ENCODE peak calls at places on chromosomes 4 and X, in ten cellular contexts. One of them, this sample, is unnamed.

GRCh38 chr4:24604558-24605214 is 20.3 kb upstream of the DHX15 start:
- DNase-seq in tibial artery: no peak
- DNase-seq in activated CD4-positive, alpha-beta T cell treated with anti-CD3 and anti-CD28 coated beads, Interleukin-2, amount 50 U/mL, for 1 hour: no peak
- DNase-seq in mesendoderm: no peak
- DNase-seq in GM13976: no peak
- DNase-seq in astrocyte: no peak
- DNase-seq in foreskin fibroblast: no peak
- DNase-seq in B cell: no peak
- DNase-seq in DMS153: no peak
- DNase-seq in NCI-H446: no peak
- DNase-seq in this sample: no peak

GRCh38 chr4:6644792-6645530 is 4.5 kb downstream of the MRFAP1 start:
- DNase-seq in foreskin fibroblast: no peak
- DNase-seq in astrocyte: no peak
- DNase-seq in DMS153: no peak
- DNase-seq in activated CD4-positive, alpha-beta T cell treated with anti-CD3 and anti-CD28 coated beads, Interleukin-2, amount 50 U/mL, for 1 hour: no peak
- DNase-seq in tibial artery: no peak
- DNase-seq in NCI-H446: no peak
- DNase-seq in mesendoderm: no peak
- DNase-seq in GM13976: no peak
- DNase-seq in B cell: no peak
- DNase-seq in this sample: no peak

GRCh38 chr4:185920171-185920570 is 108.2 kb upstream of the SORBS2 start:
- DNase-seq in tibial artery: no peak
- DNase-seq in mesendoderm: no peak
- DNase-seq in astrocyte: peak
- DNase-seq in foreskin fibroblast: no peak
- DNase-seq in NCI-H446: no peak
- DNase-seq in B cell: no peak
- DNase-seq in DMS153: no peak
- DNase-seq in activated CD4-positive, alpha-beta T cell treated with anti-CD3 and anti-CD28 coated beads, Interleukin-2, amount 50 U/mL, for 1 hour: no peak
- DNase-seq in GM13976: no peak
- DNase-seq in this sample: no peak

GRCh38 chr4:186203391-186203802 is 12.0 kb downstream of the CYP4V2 start:
- DNase-seq in tibial artery: no peak
- DNase-seq in activated CD4-positive, alpha-beta T cell treated with anti-CD3 and anti-CD28 coated beads, Interleukin-2, amount 50 U/mL, for 1 hour: no peak
- DNase-seq in DMS153: peak
- DNase-seq in B cell: no peak
- DNase-seq in foreskin fibroblast: peak
- DNase-seq in mesendoderm: peak
- DNase-seq in astrocyte: no peak
- DNase-seq in NCI-H446: no peak
- DNase-seq in GM13976: no peak
- DNase-seq in this sample: no peak

GRCh38 chrX:30713061-30713525 is 59.9 kb downstream of the GK start:
- DNase-seq in tibial artery: peak
- DNase-seq in DMS153: peak
- DNase-seq in GM13976: peak
- DNase-seq in activated CD4-positive, alpha-beta T cell treated with anti-CD3 and anti-CD28 coated beads, Interleukin-2, amount 50 U/mL, for 1 hour: peak
- DNase-seq in B cell: no peak
- DNase-seq in mesendoderm: peak
- DNase-seq in astrocyte: peak
- DNase-seq in foreskin fibroblast: peak
- DNase-seq in NCI-H446: peak
- DNase-seq in this sample: peak

GRCh38 chr4:1667273-1667672 is 16.8 kb downstream of the FAM53A start:
- DNase-seq in DMS153: no peak
- DNase-seq in mesendoderm: no peak
- DNase-seq in activated CD4-positive, alpha-beta T cell treated with anti-CD3 and anti-CD28 coated beads, Interleukin-2, amount 50 U/mL, for 1 hour: no peak
- DNase-seq in tibial artery: no peak
- DNase-seq in astrocyte: no peak
- DNase-seq in GM13976: no peak
- DNase-seq in foreskin fibroblast: no peak
- DNase-seq in B cell: no peak
- DNase-seq in NCI-H446: no peak
- DNase-seq in this sample: no peak

GRCh38 chr4:156816356-156816755 is 155.2 kb downstream of the PDGFC start:
- DNase-seq in mesendoderm: no peak
- DNase-seq in B cell: no peak
- DNase-seq in astrocyte: no peak
- DNase-seq in tibial artery: no peak
- DNase-seq in foreskin fibroblast: no peak
- DNase-seq in DMS153: no peak
- DNase-seq in NCI-H446: no peak
- DNase-seq in activated CD4-positive, alpha-beta T cell treated with anti-CD3 and anti-CD28 coated beads, Interleukin-2, amount 50 U/mL, for 1 hour: no peak
- DNase-seq in GM13976: no peak
- DNase-seq in this sample: no peak

GRCh38 chrX:63744850-63745249 is 40.2 kb downstream of the ARHGEF9 start:
- DNase-seq in NCI-H446: no peak
- DNase-seq in tibial artery: no peak
- DNase-seq in GM13976: no peak
- DNase-seq in astrocyte: no peak
- DNase-seq in B cell: no peak
- DNase-seq in DMS153: no peak
- DNase-seq in activated CD4-positive, alpha-beta T cell treated with anti-CD3 and anti-CD28 coated beads, Interleukin-2, amount 50 U/mL, for 1 hour: no peak
- DNase-seq in mesendoderm: no peak
- DNase-seq in foreskin fibroblast: no peak
- DNase-seq in this sample: no peak

GRCh38 chr4:102825261-102826071 is 1.9 kb downstream of the UBE2D3 start:
- DNase-seq in DMS153: peak
- DNase-seq in activated CD4-positive, alpha-beta T cell treated with anti-CD3 and anti-CD28 coated beads, Interleukin-2, amount 50 U/mL, for 1 hour: peak
- DNase-seq in GM13976: no peak
- DNase-seq in astrocyte: peak
- DNase-seq in foreskin fibroblast: peak
- DNase-seq in NCI-H446: peak
- DNase-seq in B cell: no peak
- DNase-seq in mesendoderm: peak
- DNase-seq in tibial artery: peak
- DNase-seq in this sample: no peak

GRCh38 chrX:46257451-46257879 is 287.8 kb downstream of the ZNF674 start:
- DNase-seq in foreskin fibroblast: no peak
- DNase-seq in B cell: no peak
- DNase-seq in DMS153: no peak
- DNase-seq in mesendoderm: no peak
- DNase-seq in activated CD4-positive, alpha-beta T cell treated with anti-CD3 and anti-CD28 coated beads, Interleukin-2, amount 50 U/mL, for 1 hour: no peak
- DNase-seq in astrocyte: no peak
- DNase-seq in NCI-H446: no peak
- DNase-seq in GM13976: no peak
- DNase-seq in tibial artery: no peak
- DNase-seq in this sample: no peak

GRCh38 chr4:15506464-15506863 is 36.8 kb downstream of the CC2D2A start:
- DNase-seq in tibial artery: no peak
- DNase-seq in NCI-H446: no peak
- DNase-seq in B cell: no peak
- DNase-seq in mesendoderm: peak
- DNase-seq in foreskin fibroblast: no peak
- DNase-seq in activated CD4-positive, alpha-beta T cell treated with anti-CD3 and anti-CD28 coated beads, Interleukin-2, amount 50 U/mL, for 1 hour: no peak
- DNase-seq in GM13976: no peak
- DNase-seq in astrocyte: peak
- DNase-seq in DMS153: no peak
- DNase-seq in this sample: no peak

GRCh38 chr4:86974481-86975050 is 39.8 kb downstream of the AFF1 start:
- DNase-seq in NCI-H446: no peak
- DNase-seq in B cell: no peak
- DNase-seq in foreskin fibroblast: no peak
- DNase-seq in mesendoderm: no peak
- DNase-seq in tibial artery: no peak
- DNase-seq in astrocyte: no peak
- DNase-seq in GM13976: no peak
- DNase-seq in DMS153: no peak
- DNase-seq in activated CD4-positive, alpha-beta T cell treated with anti-CD3 and anti-CD28 coated beads, Interleukin-2, amount 50 U/mL, for 1 hour: no peak
- DNase-seq in this sample: no peak

GRCh38 chrX:56733459-56734046 is 4.5 kb downstream of the NBDY start:
- DNase-seq in foreskin fibroblast: peak
- DNase-seq in GM13976: peak
- DNase-seq in mesendoderm: peak
- DNase-seq in astrocyte: no peak
- DNase-seq in DMS153: peak
- DNase-seq in activated CD4-positive, alpha-beta T cell treated with anti-CD3 and anti-CD28 coated beads, Interleukin-2, amount 50 U/mL, for 1 hour: peak
- DNase-seq in NCI-H446: peak
- DNase-seq in B cell: peak
- DNase-seq in tibial artery: peak
- DNase-seq in this sample: peak

GRCh38 chrX:65587616-65588526 is 53.3 kb upstream of the LAS1L start:
- DNase-seq in DMS153: peak
- DNase-seq in NCI-H446: peak
- DNase-seq in activated CD4-positive, alpha-beta T cell treated with anti-CD3 and anti-CD28 coated beads, Interleukin-2, amount 50 U/mL, for 1 hour: no peak
- DNase-seq in astrocyte: no peak
- DNase-seq in tibial artery: peak
- DNase-seq in mesendoderm: no peak
- DNase-seq in GM13976: no peak
- DNase-seq in B cell: no peak
- DNase-seq in foreskin fibroblast: peak
- DNase-seq in this sample: no peak

GRCh38 chr4:149009223-149009622 is 567.0 kb upstream of the NR3C2 start:
- DNase-seq in NCI-H446: no peak
- DNase-seq in B cell: no peak
- DNase-seq in activated CD4-positive, alpha-beta T cell treated with anti-CD3 and anti-CD28 coated beads, Interleukin-2, amount 50 U/mL, for 1 hour: no peak
- DNase-seq in DMS153: no peak
- DNase-seq in tibial artery: no peak
- DNase-seq in GM13976: no peak
- DNase-seq in foreskin fibroblast: no peak
- DNase-seq in astrocyte: no peak
- DNase-seq in mesendoderm: no peak
- DNase-seq in this sample: no peak

GRCh38 chr4:185120631-185120946 is 22.5 kb upstream of the SLC25A4 start:
- DNase-seq in mesendoderm: peak
- DNase-seq in NCI-H446: no peak
- DNase-seq in activated CD4-positive, alpha-beta T cell treated with anti-CD3 and anti-CD28 coated beads, Interleukin-2, amount 50 U/mL, for 1 hour: no peak
- DNase-seq in B cell: no peak
- DNase-seq in tibial artery: no peak
- DNase-seq in astrocyte: no peak
- DNase-seq in DMS153: no peak
- DNase-seq in GM13976: no peak
- DNase-seq in foreskin fibroblast: no peak
- DNase-seq in this sample: no peak

GRCh38 chrX:1592128-1592862 is 891 bp downstream of the AKAP17A start:
- DNase-seq in DMS153: no peak
- DNase-seq in tibial artery: no peak
- DNase-seq in B cell: no peak
- DNase-seq in foreskin fibroblast: peak
- DNase-seq in mesendoderm: peak
- DNase-seq in activated CD4-positive, alpha-beta T cell treated with anti-CD3 and anti-CD28 coated beads, Interleukin-2, amount 50 U/mL, for 1 hour: no peak
- DNase-seq in GM13976: peak
- DNase-seq in NCI-H446: no peak
- DNase-seq in astrocyte: peak
- DNase-seq in this sample: peak

GRCh38 chr4:158094413-158095110 is 78.3 kb downstream of the GASK1B start:
- DNase-seq in B cell: no peak
- DNase-seq in mesendoderm: peak
- DNase-seq in foreskin fibroblast: peak
- DNase-seq in activated CD4-positive, alpha-beta T cell treated with anti-CD3 and anti-CD28 coated beads, Interleukin-2, amount 50 U/mL, for 1 hour: no peak
- DNase-seq in NCI-H446: no peak
- DNase-seq in DMS153: no peak
- DNase-seq in GM13976: no peak
- DNase-seq in astrocyte: peak
- DNase-seq in tibial artery: no peak
- DNase-seq in this sample: no peak

GRCh38 chr4:74223801-74224200 is 65.9 kb downstream of the MTHFD2L start:
- DNase-seq in B cell: no peak
- DNase-seq in mesendoderm: no peak
- DNase-seq in DMS153: no peak
- DNase-seq in NCI-H446: no peak
- DNase-seq in astrocyte: peak
- DNase-seq in GM13976: no peak
- DNase-seq in activated CD4-positive, alpha-beta T cell treated with anti-CD3 and anti-CD28 coated beads, Interleukin-2, amount 50 U/mL, for 1 hour: no peak
- DNase-seq in tibial artery: no peak
- DNase-seq in foreskin fibroblast: peak
- DNase-seq in this sample: no peak

GRCh38 chr4:19739101-19739651 is 512.5 kb upstream of the SLIT2 start:
- DNase-seq in activated CD4-positive, alpha-beta T cell treated with anti-CD3 and anti-CD28 coated beads, Interleukin-2, amount 50 U/mL, for 1 hour: no peak
- DNase-seq in GM13976: no peak
- DNase-seq in NCI-H446: peak
- DNase-seq in tibial artery: no peak
- DNase-seq in B cell: no peak
- DNase-seq in foreskin fibroblast: peak
- DNase-seq in mesendoderm: peak
- DNase-seq in DMS153: no peak
- DNase-seq in astrocyte: peak
- DNase-seq in this sample: no peak